ENCODE peak calls at places on chromosomes 11 and 22, in five cellular contexts. One of them, this sample, is unnamed.
A peak's percentile ranks its signal among the peaks of the same experiment; 100 is the strongest.

GRCh38 chr11:35567737-35568465 is 42.5 kb upstream of the PAMR1 start:
- DNase-seq in brain microvascular endothelial cell: no peak
- DNase-seq in stimulated activated CD8-positive, alpha-beta memory T cell treated with anti-CD3 and anti-CD28 coated beads, Interleukin-4, amount 100 ng/mL, for 1 hour: no peak
- DNase-seq in globus pallidus: no peak
- DNase-seq in caudate nucleus: no peak
- DNase-seq in this sample: no peak

GRCh38 chr22:48920776-48921241 is 906.9 kb downstream of the BRD1 start:
- DNase-seq in caudate nucleus: no peak
- DNase-seq in brain microvascular endothelial cell: no peak
- DNase-seq in stimulated activated CD8-positive, alpha-beta memory T cell treated with anti-CD3 and anti-CD28 coated beads, Interleukin-4, amount 100 ng/mL, for 1 hour: no peak
- DNase-seq in globus pallidus: no peak
- DNase-seq in this sample: no peak

GRCh38 chr11:8071616-8072581 is 9.1 kb upstream of the TUB start:
- DNase-seq in stimulated activated CD8-positive, alpha-beta memory T cell treated with anti-CD3 and anti-CD28 coated beads, Interleukin-4, amount 100 ng/mL, for 1 hour: no peak
- DNase-seq in caudate nucleus: no peak
- DNase-seq in globus pallidus: no peak
- DNase-seq in brain microvascular endothelial cell: no peak
- DNase-seq in this sample: no peak

GRCh38 chr11:27462543-27462942 is 10.0 kb downstream of the LGR4 start:
- DNase-seq in globus pallidus: no peak
- DNase-seq in stimulated activated CD8-positive, alpha-beta memory T cell treated with anti-CD3 and anti-CD28 coated beads, Interleukin-4, amount 100 ng/mL, for 1 hour: no peak
- DNase-seq in caudate nucleus: peak; percentile 44
- DNase-seq in brain microvascular endothelial cell: peak; percentile 67
- DNase-seq in this sample: no peak

GRCh38 chr22:31818481-31819392 is 64.9 kb downstream of the DEPDC5 start:
- DNase-seq in stimulated activated CD8-positive, alpha-beta memory T cell treated with anti-CD3 and anti-CD28 coated beads, Interleukin-4, amount 100 ng/mL, for 1 hour: no peak
- DNase-seq in globus pallidus: no peak
- DNase-seq in caudate nucleus: no peak
- DNase-seq in brain microvascular endothelial cell: peak; percentile 43
- DNase-seq in this sample: no peak

GRCh38 chr11:64251722-64251985 is 324 bp downstream of the PLCB3 start:
- DNase-seq in globus pallidus: no peak
- DNase-seq in stimulated activated CD8-positive, alpha-beta memory T cell treated with anti-CD3 and anti-CD28 coated beads, Interleukin-4, amount 100 ng/mL, for 1 hour: no peak
- DNase-seq in brain microvascular endothelial cell: peak; percentile 17
- DNase-seq in caudate nucleus: no peak
- DNase-seq in this sample: no peak

GRCh38 chr11:36618025-36618700 is 20.1 kb upstream of the RAG2 start:
- DNase-seq in stimulated activated CD8-positive, alpha-beta memory T cell treated with anti-CD3 and anti-CD28 coated beads, Interleukin-4, amount 100 ng/mL, for 1 hour: no peak
- DNase-seq in globus pallidus: no peak
- DNase-seq in caudate nucleus: no peak
- DNase-seq in brain microvascular endothelial cell: no peak
- DNase-seq in this sample: no peak

GRCh38 chr11:46363455-46363920 is 16.2 kb downstream of the DGKZ start:
- DNase-seq in stimulated activated CD8-positive, alpha-beta memory T cell treated with anti-CD3 and anti-CD28 coated beads, Interleukin-4, amount 100 ng/mL, for 1 hour: no peak
- DNase-seq in brain microvascular endothelial cell: peak; percentile 47
- DNase-seq in caudate nucleus: peak; percentile 25
- DNase-seq in globus pallidus: peak; percentile 94
- DNase-seq in this sample: no peak

GRCh38 chr22:36951746-36952145 is 38.3 kb downstream of the CSF2RB start:
- DNase-seq in globus pallidus: no peak
- DNase-seq in caudate nucleus: no peak
- DNase-seq in brain microvascular endothelial cell: no peak
- DNase-seq in stimulated activated CD8-positive, alpha-beta memory T cell treated with anti-CD3 and anti-CD28 coated beads, Interleukin-4, amount 100 ng/mL, for 1 hour: no peak
- DNase-seq in this sample: no peak

GRCh38 chr22:27475548-27475897 is 326.0 kb downstream of the MN1 start:
- DNase-seq in caudate nucleus: no peak
- DNase-seq in brain microvascular endothelial cell: no peak
- DNase-seq in stimulated activated CD8-positive, alpha-beta memory T cell treated with anti-CD3 and anti-CD28 coated beads, Interleukin-4, amount 100 ng/mL, for 1 hour: no peak
- DNase-seq in globus pallidus: no peak
- DNase-seq in this sample: no peak

GRCh38 chr22:39149915-39150847 is 2.3 kb downstream of the CBX7 start:
- DNase-seq in caudate nucleus: no peak
- DNase-seq in globus pallidus: no peak
- DNase-seq in stimulated activated CD8-positive, alpha-beta memory T cell treated with anti-CD3 and anti-CD28 coated beads, Interleukin-4, amount 100 ng/mL, for 1 hour: no peak
- DNase-seq in brain microvascular endothelial cell: no peak
- DNase-seq in this sample: no peak

GRCh38 chr11:61332266-61332822 is 561 bp downstream of the DDB1 start:
- DNase-seq in globus pallidus: peak; percentile 6
- DNase-seq in brain microvascular endothelial cell: peak; percentile 15
- DNase-seq in stimulated activated CD8-positive, alpha-beta memory T cell treated with anti-CD3 and anti-CD28 coated beads, Interleukin-4, amount 100 ng/mL, for 1 hour: no peak
- DNase-seq in caudate nucleus: no peak
- DNase-seq in this sample: no peak

GRCh38 chr11:58898106-58898505 is 41.2 kb upstream of the GLYATL1 start:
- DNase-seq in caudate nucleus: no peak
- DNase-seq in globus pallidus: no peak
- DNase-seq in brain microvascular endothelial cell: no peak
- DNase-seq in stimulated activated CD8-positive, alpha-beta memory T cell treated with anti-CD3 and anti-CD28 coated beads, Interleukin-4, amount 100 ng/mL, for 1 hour: no peak
- DNase-seq in this sample: no peak

GRCh38 chr11:131687291-131688055 is 317.1 kb downstream of the NTM start:
- DNase-seq in stimulated activated CD8-positive, alpha-beta memory T cell treated with anti-CD3 and anti-CD28 coated beads, Interleukin-4, amount 100 ng/mL, for 1 hour: no peak
- DNase-seq in globus pallidus: no peak
- DNase-seq in brain microvascular endothelial cell: no peak
- DNase-seq in caudate nucleus: no peak
- DNase-seq in this sample: no peak

GRCh38 chr11:36156486-36157150 is 132.6 kb downstream of the COMMD9 start:
- DNase-seq in stimulated activated CD8-positive, alpha-beta memory T cell treated with anti-CD3 and anti-CD28 coated beads, Interleukin-4, amount 100 ng/mL, for 1 hour: no peak
- DNase-seq in brain microvascular endothelial cell: no peak
- DNase-seq in globus pallidus: no peak
- DNase-seq in caudate nucleus: no peak
- DNase-seq in this sample: no peak

GRCh38 chr11:78855146-78855545 is 280.5 kb upstream of the NARS2 start:
- DNase-seq in stimulated activated CD8-positive, alpha-beta memory T cell treated with anti-CD3 and anti-CD28 coated beads, Interleukin-4, amount 100 ng/mL, for 1 hour: no peak
- DNase-seq in globus pallidus: no peak
- DNase-seq in caudate nucleus: no peak
- DNase-seq in brain microvascular endothelial cell: no peak
- DNase-seq in this sample: no peak

GRCh38 chr22:39434243-39434653 is 22.6 kb upstream of the MGAT3 start:
- DNase-seq in caudate nucleus: peak; percentile 93
- DNase-seq in stimulated activated CD8-positive, alpha-beta memory T cell treated with anti-CD3 and anti-CD28 coated beads, Interleukin-4, amount 100 ng/mL, for 1 hour: no peak
- DNase-seq in brain microvascular endothelial cell: peak; percentile 18
- DNase-seq in globus pallidus: peak; percentile 90
- DNase-seq in this sample: no peak

GRCh38 chr11:64035581-64035980 is at the start of gene FLRT1:
- DNase-seq in stimulated activated CD8-positive, alpha-beta memory T cell treated with anti-CD3 and anti-CD28 coated beads, Interleukin-4, amount 100 ng/mL, for 1 hour: no peak
- DNase-seq in caudate nucleus: no peak
- DNase-seq in globus pallidus: no peak
- DNase-seq in brain microvascular endothelial cell: no peak
- DNase-seq in this sample: no peak

GRCh38 chr11:118628861-118629549 is 21.6 kb downstream of the PHLDB1 start:
- DNase-seq in globus pallidus: no peak
- DNase-seq in stimulated activated CD8-positive, alpha-beta memory T cell treated with anti-CD3 and anti-CD28 coated beads, Interleukin-4, amount 100 ng/mL, for 1 hour: no peak
- DNase-seq in caudate nucleus: no peak
- DNase-seq in brain microvascular endothelial cell: no peak
- DNase-seq in this sample: no peak

GRCh38 chr11:41289408-41289807 is 170.0 kb downstream of the LRRC4C start:
- DNase-seq in globus pallidus: no peak
- DNase-seq in caudate nucleus: no peak
- DNase-seq in stimulated activated CD8-positive, alpha-beta memory T cell treated with anti-CD3 and anti-CD28 coated beads, Interleukin-4, amount 100 ng/mL, for 1 hour: no peak
- DNase-seq in brain microvascular endothelial cell: no peak
- DNase-seq in this sample: no peak

GRCh38 chr11:17013548-17014320 is 480 bp downstream of the PLEKHA7 start:
- DNase-seq in globus pallidus: no peak
- DNase-seq in brain microvascular endothelial cell: no peak
- DNase-seq in stimulated activated CD8-positive, alpha-beta memory T cell treated with anti-CD3 and anti-CD28 coated beads, Interleukin-4, amount 100 ng/mL, for 1 hour: no peak
- DNase-seq in caudate nucleus: no peak
- DNase-seq in this sample: no peak

GRCh38 chr11:14584595-14584994 is 59.0 kb upstream of the PDE3B start:
- DNase-seq in stimulated activated CD8-positive, alpha-beta memory T cell treated with anti-CD3 and anti-CD28 coated beads, Interleukin-4, amount 100 ng/mL, for 1 hour: no peak
- DNase-seq in caudate nucleus: no peak
- DNase-seq in brain microvascular endothelial cell: no peak
- DNase-seq in globus pallidus: no peak
- DNase-seq in this sample: no peak